ENCODE peak calls at places on chromosomes 1 and 21, in nine cellular contexts. S is A549, X is endothelial cell of umbilical vein, E is stomach, F is uterus, N is K562, Z is Peyer's patch, D is GM12892, T is transverse colon. V is an unnamed sample.

GRCh38 chr1:45622267-45622890 is 1.5 kb downstream of the CCDC17 start:
- DNase-seq in S (peak), X (no peak), E (no peak), F (no peak), N (peak), Z (no peak), D (no peak), T (no peak), V (peak)

GRCh38 chr1:227757781-227758180 is 22.5 kb downstream of the SNAP47 start:
- DNase-seq in S (no peak), X (no peak), E (no peak), F (peak), N (no peak), Z (no peak), D (no peak), T (no peak), V (no peak)

GRCh38 chr1:168623003-168623828 is 46.8 kb downstream of the XCL1 start:
- DNase-seq in S (peak), X (no peak), E (no peak), F (no peak), N (peak), Z (no peak), D (no peak), T (no peak), V (peak)

GRCh38 chr1:55311057-55311631 is 96.0 kb upstream of the USP24 start:
- DNase-seq in S (peak), X (no peak), E (no peak), F (no peak), N (no peak), Z (no peak), D (no peak), T (no peak), V (no peak)

GRCh38 chr1:89876463-89876862 is 55.6 kb downstream of the LRRC8D start:
- DNase-seq in S (no peak), X (no peak), E (no peak), F (no peak), N (no peak), Z (no peak), D (no peak), T (no peak), V (no peak)

GRCh38 chr1:220370041-220370700 is 97.9 kb upstream of the RAB3GAP2 start:
- DNase-seq in S (peak), X (no peak), E (no peak), F (no peak), N (no peak), Z (no peak), D (no peak), T (no peak), V (no peak)

GRCh38 chr21:44833663-44834062 is 15.8 kb upstream of the SUMO3 start:
- DNase-seq in S (no peak), X (no peak), E (no peak), F (no peak), N (no peak), Z (no peak), D (no peak), T (no peak), V (no peak)

GRCh38 chr21:25986928-25987327 is 183.6 kb downstream of the APP start:
- DNase-seq in S (no peak), X (no peak), E (no peak), F (no peak), N (no peak), Z (no peak), D (no peak), T (no peak), V (no peak)

GRCh38 chr1:39089811-39090519 is 63.8 kb downstream of the NDUFS5 start:
- DNase-seq in S (no peak), X (no peak), E (no peak), F (no peak), N (no peak), Z (no peak), D (no peak), T (no peak), V (no peak)

GRCh38 chr1:87201768-87202167 is 126.9 kb upstream of the LMO4 start:
- DNase-seq in S (no peak), X (no peak), E (no peak), F (no peak), N (no peak), Z (no peak), D (no peak), T (no peak), V (no peak)

GRCh38 chr1:234851450-234852438 is 241.8 kb upstream of the IRF2BP2 start:
- DNase-seq in S (peak), X (peak), E (no peak), F (no peak), N (peak), Z (no peak), D (no peak), T (no peak), V (no peak)

GRCh38 chr21:34336756-34337391 is 26.9 kb upstream of the KCNE2 start:
- DNase-seq in S (no peak), X (peak), E (peak), F (no peak), N (no peak), Z (no peak), D (no peak), T (no peak), V (no peak)

GRCh38 chr21:41045534-41046268 is 122.3 kb upstream of the BACE2 start:
- DNase-seq in S (peak), X (no peak), E (peak), F (no peak), N (peak), Z (no peak), D (no peak), T (no peak), V (peak)

GRCh38 chr1:85569737-85570404 is 10.7 kb upstream of the CCN1 start:
- DNase-seq in S (no peak), X (no peak), E (no peak), F (no peak), N (peak), Z (no peak), D (no peak), T (no peak), V (no peak)

GRCh38 chr21:34320006-34320405 is 43.8 kb upstream of the KCNE2 start:
- DNase-seq in S (no peak), X (no peak), E (no peak), F (no peak), N (no peak), Z (no peak), D (no peak), T (no peak), V (no peak)

GRCh38 chr1:172670316-172670715 is 11.4 kb downstream of the FASLG start:
- DNase-seq in S (no peak), X (no peak), E (no peak), F (no peak), N (no peak), Z (no peak), D (no peak), T (no peak), V (no peak)

GRCh38 chr21:32249551-32250280 is 29.1 kb downstream of the MIS18A start:
- DNase-seq in S (no peak), X (no peak), E (no peak), F (no peak), N (no peak), Z (no peak), D (no peak), T (no peak), V (no peak)

GRCh38 chr1:12087797-12088314 is 24.8 kb downstream of the TNFRSF8 start:
- DNase-seq in S (no peak), X (no peak), E (no peak), F (no peak), N (no peak), Z (peak), D (no peak), T (no peak), V (no peak)

GRCh38 chr21:39738566-39738965 is 6.4 kb upstream of the IGSF5 start:
- DNase-seq in S (no peak), X (no peak), E (no peak), F (no peak), N (no peak), Z (no peak), D (no peak), T (no peak), V (no peak)

GRCh38 chr1:84688461-84689061 is 1.7 kb downstream of the SSX2IP start:
- DNase-seq in S (no peak), X (no peak), E (no peak), F (no peak), N (peak), Z (no peak), D (no peak), T (no peak), V (no peak)

GRCh38 chr1:67791261-67791660 is 42.0 kb downstream of the GNG12 start:
- DNase-seq in S (no peak), X (no peak), E (no peak), F (no peak), N (no peak), Z (no peak), D (no peak), T (no peak), V (no peak)

GRCh38 chr1:5949761-5950100 is 42.5 kb downstream of the NPHP4 start:
- DNase-seq in S (no peak), X (no peak), E (peak), F (no peak), N (no peak), Z (no peak), D (no peak), T (no peak), V (no peak)

GRCh38 chr1:221548942-221549341 is 192.9 kb downstream of the DUSP10 start:
- DNase-seq in S (no peak), X (no peak), E (no peak), F (no peak), N (no peak), Z (no peak), D (no peak), T (no peak), V (no peak)

GRCh38 chr1:161084205-161084988 is 5.0 kb downstream of the NECTIN4 start:
- DNase-seq in S (no peak), X (no peak), E (no peak), F (no peak), N (no peak), Z (no peak), D (no peak), T (no peak), V (no peak)

GRCh38 chr1:212467843-212468482 is 35.2 kb downstream of the NENF start:
- DNase-seq in S (peak), X (no peak), E (no peak), F (no peak), N (peak), Z (no peak), D (no peak), T (no peak), V (no peak)

GRCh38 chr21:39124852-39125251 is 58.4 kb downstream of the PSMG1 start:
- DNase-seq in S (no peak), X (no peak), E (no peak), F (no peak), N (no peak), Z (no peak), D (no peak), T (no peak), V (no peak)

GRCh38 chr1:24964811-24965570 is 34.9 kb upstream of the RUNX3 start:
- DNase-seq in S (no peak), X (no peak), E (peak), F (no peak), N (no peak), Z (peak), D (peak), T (peak), V (peak)

GRCh38 chr1:61560385-61560784 is 164.6 kb downstream of the TM2D1 start:
- DNase-seq in S (no peak), X (no peak), E (no peak), F (no peak), N (no peak), Z (no peak), D (no peak), T (no peak), V (no peak)

GRCh38 chr1:44019398-44020044 is 11.7 kb downstream of the SLC6A9 start:
- DNase-seq in S (no peak), X (no peak), E (no peak), F (no peak), N (no peak), Z (no peak), D (no peak), T (no peak), V (no peak)

GRCh38 chr1:207007352-207008033 is 25.1 kb downstream of the C1orf116 start:
- DNase-seq in S (peak), X (no peak), E (peak), F (no peak), N (no peak), Z (no peak), D (no peak), T (no peak), V (no peak)

GRCh38 chr1:200525167-200526123 is 95.1 kb downstream of the KIF14 start:
- DNase-seq in S (no peak), X (no peak), E (no peak), F (peak), N (no peak), Z (no peak), D (no peak), T (no peak), V (no peak)

GRCh38 chr1:28248273-28249012 is 10.9 kb upstream of the SESN2 start:
- DNase-seq in S (peak), X (peak), E (peak), F (peak), N (peak), Z (peak), D (peak), T (peak), V (no peak)
- TF ChIP-seq POLR2A in S (no peak), X (no peak), E (no peak), F (no peak), N (no peak), Z (no peak), D (no peak), T (no peak), V (no peak)

DNA sequence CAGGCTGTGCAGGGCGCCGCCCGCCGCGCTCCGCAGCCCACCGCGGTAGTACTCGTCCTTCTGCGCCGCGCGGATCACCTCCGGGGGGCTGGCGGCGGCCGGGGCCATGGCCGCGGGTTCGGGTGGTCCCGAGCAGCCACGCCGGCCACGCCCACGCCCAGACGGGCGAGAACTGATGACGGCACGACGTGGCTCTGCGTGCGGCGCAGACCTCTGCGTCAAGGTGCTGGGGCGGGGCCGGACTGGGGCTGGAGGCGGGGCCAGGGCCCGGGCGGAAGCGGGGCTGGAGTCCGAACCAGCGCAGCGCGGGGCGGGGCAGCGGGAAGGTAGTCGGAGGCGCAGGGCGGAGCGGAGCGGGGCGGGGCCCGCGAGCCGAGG is at the start of gene PEX10:
- DNase-seq in S (peak), X (peak), E (peak), F (peak), N (peak), Z (peak), D (peak), T (peak), V (peak)
- TF ChIP-seq POLR2A in S (no peak), X (peak), E (no peak), F (no peak), N (peak), Z (no peak), D (no peak), T (no peak), V (peak)

DNA sequence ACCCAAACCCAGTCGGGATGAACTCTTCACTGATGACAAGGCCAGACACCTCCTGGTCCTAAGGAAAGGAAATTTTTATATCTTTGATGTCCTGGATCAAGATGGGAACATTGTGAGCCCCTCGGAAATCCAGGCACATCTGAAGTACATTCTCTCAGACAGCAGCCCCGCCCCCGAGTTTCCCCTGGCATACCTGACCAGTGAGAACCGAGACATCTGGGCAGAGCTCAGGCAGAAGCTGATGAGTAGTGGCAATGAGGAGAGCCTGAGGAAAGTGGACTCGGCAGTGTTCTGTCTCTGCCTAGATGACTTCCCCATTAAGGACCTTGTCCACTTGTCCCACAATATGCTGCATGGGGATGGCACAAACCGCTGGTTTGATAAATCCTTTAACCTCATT is 10.1 kb downstream of the CZIB start:
- DNase-seq in S (no peak), X (no peak), E (no peak), F (no peak), N (no peak), Z (no peak), D (no peak), T (no peak), V (no peak)
- TF ChIP-seq POLR2A in S (no peak), X (no peak), E (no peak), F (no peak), N (no peak), Z (no peak), D (no peak), T (no peak), V (no peak)

GRCh38 chr1:10386761-10387482 is 11.9 kb upstream of the PGD start:
- DNase-seq in S (no peak), X (no peak), E (no peak), F (no peak), N (no peak), Z (no peak), D (no peak), T (no peak), V (no peak)
- TF ChIP-seq POLR2A in S (no peak), X (no peak), E (no peak), F (no peak), N (no peak), Z (no peak), D (no peak), T (no peak), V (no peak)

DNA sequence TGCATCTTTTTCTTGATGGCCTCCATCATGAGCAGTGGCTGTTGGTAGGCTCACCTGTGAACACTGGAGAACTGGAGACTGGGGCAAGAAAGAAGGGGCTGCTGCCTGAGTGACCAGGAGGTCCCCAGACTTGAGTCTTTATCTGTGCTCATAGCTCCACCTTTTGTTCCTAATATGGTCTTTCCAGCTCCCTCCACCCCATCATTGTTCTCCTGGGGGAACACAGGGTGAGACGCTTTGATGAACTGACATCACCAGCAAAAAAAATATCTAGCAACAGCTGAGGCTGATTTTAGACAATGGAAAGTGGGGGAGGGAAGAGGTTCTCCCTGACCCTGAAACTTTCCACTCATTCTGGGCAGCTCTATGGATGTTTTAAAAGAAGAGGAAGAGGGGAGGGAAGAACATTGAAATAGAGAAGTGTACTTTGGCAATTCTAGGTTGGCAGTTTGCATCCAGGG is at the start of gene TPM3:
- DNase-seq in S (no peak), X (peak), E (no peak), F (peak), N (no peak), Z (no peak), D (no peak), T (no peak), V (no peak)
- TF ChIP-seq POLR2A in S (no peak), X (no peak), E (no peak), F (no peak), N (no peak), Z (no peak), D (no peak), T (no peak), V (no peak)

DNA sequence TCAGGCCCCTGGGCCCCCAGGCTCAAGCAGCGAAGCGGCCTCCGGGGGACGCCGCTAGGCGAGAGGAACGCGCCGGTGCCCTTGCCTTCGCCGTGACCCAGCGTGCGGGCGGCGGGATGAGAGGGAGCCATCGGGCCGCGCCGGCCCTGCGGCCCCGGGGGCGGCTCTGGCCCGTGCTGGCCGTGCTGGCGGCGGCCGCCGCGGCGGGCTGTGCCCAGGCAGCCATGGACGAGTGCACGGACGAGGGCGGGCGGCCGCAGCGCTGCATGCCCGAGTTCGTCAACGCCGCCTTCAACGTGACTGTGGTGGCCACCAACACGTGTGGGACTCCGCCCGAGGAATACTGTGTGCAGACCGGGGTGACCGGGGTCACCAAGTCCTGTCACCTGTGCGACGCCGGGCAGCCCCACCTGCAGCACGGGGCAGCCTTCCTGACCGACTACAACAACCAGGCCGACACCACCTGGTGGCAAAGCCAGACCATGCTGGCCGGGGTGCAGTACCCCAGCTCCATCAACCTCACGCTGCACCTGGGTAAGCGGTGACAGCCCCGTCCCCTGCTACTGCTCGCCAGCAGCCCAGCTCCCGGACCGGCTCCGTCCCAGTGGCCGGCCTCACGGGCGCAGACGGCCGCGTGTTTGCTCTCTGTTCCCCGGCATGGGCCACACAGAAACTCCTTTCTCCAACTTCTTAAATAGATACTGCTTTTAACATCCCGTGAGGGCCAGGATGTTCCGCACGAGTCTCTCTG is 556 bp downstream of the LAMC1 start:
- DNase-seq in S (peak), X (peak), E (peak), F (peak), N (peak), Z (peak), D (peak), T (peak), V (peak)
- TF ChIP-seq POLR2A in S (peak), X (no peak), E (no peak), F (peak), N (no peak), Z (peak), D (no peak), T (peak), V (no peak)

DNA sequence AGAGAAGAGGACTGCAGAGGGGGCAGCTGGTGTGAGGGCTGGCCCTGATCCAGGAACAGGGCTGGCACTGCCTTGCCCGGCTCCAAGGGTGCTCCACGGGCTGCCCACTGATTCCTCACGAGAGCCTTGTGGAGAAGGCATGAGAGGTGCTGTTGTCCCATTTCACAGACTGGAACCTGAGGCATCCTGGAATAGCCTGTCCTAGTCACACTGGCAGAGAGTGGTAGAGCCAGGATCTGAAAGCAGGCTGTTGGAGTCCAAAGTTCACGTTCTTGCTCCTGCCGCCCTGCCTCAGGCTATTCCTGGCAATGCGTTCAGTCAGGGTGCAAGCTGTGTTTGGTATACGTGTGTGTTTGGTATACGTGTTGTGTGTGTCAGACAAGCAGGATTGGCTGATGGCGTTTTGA is 1.8 kb downstream of the RER1 start:
- DNase-seq in S (no peak), X (no peak), E (no peak), F (no peak), N (no peak), Z (no peak), D (no peak), T (peak), V (no peak)
- TF ChIP-seq POLR2A in S (no peak), X (no peak), E (no peak), F (no peak), N (no peak), Z (no peak), D (no peak), T (no peak), V (no peak)

V was measured in upper lobe of left lung.